ENCODE peak calls at places on chromosomes 3 and 15, in four cellular contexts. L, H, K and X are unnamed samples.

GRCh38 chr15:44883219-44883900 is 73.1 kb upstream of the TERB2 start:
- DNase-seq in L (no peak), H (no peak), K (no peak), X (no peak)

GRCh38 chr3:184157206-184157605 is 2.0 kb downstream of the DVL3 start:
- DNase-seq in L (no peak), H (no peak), K (no peak), X (no peak)

GRCh38 chr3:175432338-175433025 is 573.3 kb downstream of the NAALADL2 start:
- DNase-seq in K (peak), H (no peak), L (no peak), X (no peak)

GRCh38 chr15:26883466-26883865 is 16.6 kb downstream of the GABRA5 start:
- DNase-seq in L (no peak), H (no peak), K (no peak), X (no peak)

GRCh38 chr3:37458162-37458895 is 283.9 kb upstream of the LRRFIP2 start:
- DNase-seq in H (no peak), K (peak), L (no peak), X (no peak)

GRCh38 chr3:49213998-49214397 is 42.6 kb downstream of the KLHDC8B start:
- DNase-seq in L (no peak), H (no peak), K (no peak), X (no peak)

GRCh38 chr3:17384567-17385296 is 357.7 kb downstream of the TBC1D5 start:
- DNase-seq in H (no peak), L (no peak), K (peak), X (no peak)

GRCh38 chr3:82462977-82463376 is 701.5 kb upstream of the GBE1 start:
- DNase-seq in L (no peak), H (no peak), K (no peak), X (no peak)

GRCh38 chr3:32568953-32569352 is 1.7 kb downstream of the DYNC1LI1 start:
- DNase-seq in H (no peak), K (peak), L (no peak), X (no peak)

GRCh38 chr3:144590854-144591253 is 619.2 kb downstream of the DIPK2A start:
- DNase-seq in H (no peak), L (no peak), K (peak), X (no peak)

GRCh38 chr3:105938101-105938500 is 69.3 kb upstream of the CBLB start:
- DNase-seq in K (peak), L (no peak), H (no peak), X (no peak)

GRCh38 chr3:98999675-99000074 is 98.2 kb upstream of the DCBLD2 start:
- DNase-seq in K (no peak), H (no peak), L (no peak), X (no peak)

GRCh38 chr3:139686206-139686605 is 8.4 kb upstream of the NMNAT3 start:
- DNase-seq in H (no peak), L (no peak), K (no peak), X (no peak)

GRCh38 chr15:50012790-50013189 is 106.2 kb downstream of the ATP8B4 start:
- DNase-seq in H (no peak), K (no peak), L (no peak), X (no peak)

GRCh38 chr3:133675631-133676335 is 14.0 kb upstream of the TOPBP1 start:
- DNase-seq in L (no peak), K (no peak), H (no peak), X (no peak)

GRCh38 chr3:27960133-27960532 is 238.0 kb upstream of the EOMES start:
- DNase-seq in K (peak), L (no peak), H (no peak), X (peak)

GRCh38 chr15:50190723-50191122 is 8.7 kb downstream of the SLC27A2 start:
- DNase-seq in L (no peak), K (no peak), H (no peak), X (no peak)

GRCh38 chr15:101017935-101018849 is 99.0 kb downstream of the LRRK1 start:
- DNase-seq in L (no peak), H (no peak), K (peak), X (no peak)

GRCh38 chr3:184259878-184260570 is 1.3 kb downstream of the CAMK2N2 start:
- DNase-seq in K (no peak), L (peak), H (peak), X (no peak)

GRCh38 chr3:54917862-54918261 is 10.0 kb downstream of the LRTM1 start:
- DNase-seq in L (no peak), H (no peak), K (no peak), X (no peak)

GRCh38 chr3:32913790-32914446 is 37.5 kb upstream of the CCR4 start:
- DNase-seq in L (no peak), H (no peak), K (peak), X (no peak)

GRCh38 chr3:114608293-114608692 is 314.5 kb downstream of the TIGIT start:
- DNase-seq in K (peak), H (no peak), L (no peak), X (no peak)

GRCh38 chr15:69893863-69894262 is 203.9 kb downstream of the TLE3 start:
- DNase-seq in H (no peak), K (peak), L (no peak), X (no peak)

GRCh38 chr3:75089831-75090230 is 475.4 kb upstream of the CNTN3 start:
- DNase-seq in H (no peak), K (no peak), L (no peak), X (no peak)